ENCODE peak calls at places on chromosomes 13 and 19, in six cellular contexts. One of them, this sample, is unnamed.

GRCh38 chr13:26855071-26855470 is 94.5 kb upstream of the GPR12 start:
- DNase-seq in heart left ventricle: no peak
- DNase-seq in breast epithelium: no peak
- DNase-seq in body of pancreas: no peak
- DNase-seq in HCT116: no peak
- DNase-seq in uterus: no peak
- DNase-seq in this sample: no peak

GRCh38 chr19:34767967-34768366 is 5.0 kb downstream of the ZNF599 start:
- DNase-seq in HCT116: no peak
- DNase-seq in heart left ventricle: no peak
- DNase-seq in uterus: no peak
- DNase-seq in body of pancreas: no peak
- DNase-seq in breast epithelium: no peak
- DNase-seq in this sample: no peak

GRCh38 chr19:2312819-2313501 is 5.0 kb upstream of the LINGO3 start:
- DNase-seq in uterus: no peak
- DNase-seq in body of pancreas: no peak
- DNase-seq in heart left ventricle: no peak
- DNase-seq in HCT116: no peak
- DNase-seq in breast epithelium: no peak
- DNase-seq in this sample: no peak

GRCh38 chr13:24130134-24130792 is 30.3 kb upstream of the SPATA13 start:
- DNase-seq in breast epithelium: no peak
- DNase-seq in uterus: no peak
- DNase-seq in HCT116: no peak
- DNase-seq in body of pancreas: no peak
- DNase-seq in heart left ventricle: no peak
- DNase-seq in this sample: no peak

GRCh38 chr19:50167314-50167721 is 4.2 kb upstream of the IZUMO2 start:
- DNase-seq in breast epithelium: no peak
- DNase-seq in body of pancreas: peak; percentile 70
- DNase-seq in uterus: no peak
- DNase-seq in HCT116: no peak
- DNase-seq in heart left ventricle: no peak
- DNase-seq in this sample: no peak

GRCh38 chr19:17725422-17726078 is 6.3 kb downstream of the MAP1S start:
- DNase-seq in body of pancreas: no peak
- DNase-seq in breast epithelium: no peak
- DNase-seq in uterus: no peak
- DNase-seq in heart left ventricle: no peak
- DNase-seq in HCT116: no peak
- DNase-seq in this sample: no peak

GRCh38 chr19:42325896-42326771 is 699 bp downstream of the MEGF8 start:
- DNase-seq in heart left ventricle: peak; percentile 45
- DNase-seq in HCT116: no peak
- DNase-seq in body of pancreas: no peak
- DNase-seq in uterus: no peak
- DNase-seq in breast epithelium: no peak
- DNase-seq in this sample: no peak

GRCh38 chr19:33302974-33303790 is 848 bp upstream of the CEBPA start:
- DNase-seq in uterus: peak; percentile 50
- DNase-seq in heart left ventricle: peak; percentile 58
- DNase-seq in HCT116: no peak
- DNase-seq in breast epithelium: peak; percentile 64
- DNase-seq in body of pancreas: peak; percentile 72
- DNase-seq in this sample: peak; percentile 53

GRCh38 chr13:92307752-92308151 is 909.3 kb downstream of the GPC5 start:
- DNase-seq in HCT116: no peak
- DNase-seq in uterus: no peak
- DNase-seq in body of pancreas: no peak
- DNase-seq in breast epithelium: no peak
- DNase-seq in heart left ventricle: no peak
- DNase-seq in this sample: no peak

GRCh38 chr19:56477429-56478338 is 539 bp upstream of the ZNF667 start:
- DNase-seq in body of pancreas: peak; percentile 82
- DNase-seq in heart left ventricle: peak; percentile 96
- DNase-seq in breast epithelium: peak; percentile 89
- DNase-seq in HCT116: no peak
- DNase-seq in uterus: peak; percentile 89
- DNase-seq in this sample: peak; percentile 92

GRCh38 chr13:63609574-63609973 is 2193.9 kb upstream of the PCDH20 start:
- DNase-seq in heart left ventricle: no peak
- DNase-seq in HCT116: no peak
- DNase-seq in uterus: no peak
- DNase-seq in body of pancreas: no peak
- DNase-seq in breast epithelium: no peak
- DNase-seq in this sample: no peak

GRCh38 chr13:62910541-62910940 is 1494.9 kb upstream of the PCDH20 start:
- DNase-seq in body of pancreas: no peak
- DNase-seq in uterus: no peak
- DNase-seq in breast epithelium: no peak
- DNase-seq in heart left ventricle: no peak
- DNase-seq in HCT116: no peak
- DNase-seq in this sample: no peak

GRCh38 chr13:31908696-31909386 is 122.7 kb upstream of the FRY start:
- DNase-seq in uterus: no peak
- DNase-seq in HCT116: no peak
- DNase-seq in heart left ventricle: no peak
- DNase-seq in breast epithelium: no peak
- DNase-seq in body of pancreas: no peak
- DNase-seq in this sample: no peak

GRCh38 chr19:47284324-47284899 is 9.7 kb downstream of the INAFM1 start:
- DNase-seq in uterus: peak; percentile 33
- DNase-seq in HCT116: no peak
- DNase-seq in breast epithelium: no peak
- DNase-seq in body of pancreas: peak; percentile 25
- DNase-seq in heart left ventricle: no peak
- DNase-seq in this sample: peak; percentile 48

GRCh38 chr13:98233127-98233526 is 56.1 kb upstream of the RNF113B start:
- DNase-seq in body of pancreas: no peak
- DNase-seq in HCT116: no peak
- DNase-seq in uterus: no peak
- DNase-seq in heart left ventricle: no peak
- DNase-seq in breast epithelium: no peak
- DNase-seq in this sample: no peak
- TF ChIP-seq POLR2A in body of pancreas: no peak
- TF ChIP-seq POLR2A in HCT116: no peak
- TF ChIP-seq POLR2A in uterus: no peak
- TF ChIP-seq POLR2A in heart left ventricle: no peak
- TF ChIP-seq POLR2A in breast epithelium: no peak
- TF ChIP-seq POLR2A in this sample: no peak

DNA sequence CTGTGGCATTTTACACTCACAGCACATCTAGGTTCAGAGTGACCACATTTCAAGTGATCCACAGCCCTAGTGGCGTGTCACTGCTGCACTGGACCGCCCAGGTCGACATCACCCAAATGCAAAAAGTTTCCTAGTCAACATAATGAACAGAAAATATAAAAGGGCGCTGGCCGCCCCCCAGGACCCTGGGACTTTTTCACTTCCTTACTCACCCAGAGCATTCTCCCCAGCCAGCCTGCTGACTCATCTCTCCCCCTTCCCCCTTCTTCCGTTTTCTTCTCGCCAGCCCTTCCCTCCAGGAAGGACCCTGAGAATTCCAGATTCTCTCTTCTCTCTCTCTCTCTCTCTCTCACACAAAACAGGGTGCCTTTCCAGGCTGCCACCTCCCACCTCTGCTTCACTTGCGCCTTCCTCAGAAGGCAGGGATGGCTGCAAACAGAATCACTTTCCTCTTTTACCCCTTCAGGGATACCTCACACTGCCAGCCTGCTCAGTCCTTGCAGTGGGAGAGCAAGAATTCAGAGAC is 21.0 kb upstream of the GRWD1 start:
- DNase-seq in breast epithelium: no peak
- DNase-seq in uterus: no peak
- DNase-seq in HCT116: no peak
- DNase-seq in body of pancreas: peak; percentile 8
- DNase-seq in heart left ventricle: no peak
- DNase-seq in this sample: no peak
- H3K27ac ChIP-seq in breast epithelium: no peak overlapping the region
- H3K27ac ChIP-seq in uterus: no peak overlapping the region
- H3K27ac ChIP-seq in HCT116: peak overlapping the region; percentile 59
- H3K27ac ChIP-seq in body of pancreas: no peak overlapping the region
- H3K27ac ChIP-seq in heart left ventricle: no peak overlapping the region
- H3K27ac ChIP-seq in this sample: no peak overlapping the region

DNA sequence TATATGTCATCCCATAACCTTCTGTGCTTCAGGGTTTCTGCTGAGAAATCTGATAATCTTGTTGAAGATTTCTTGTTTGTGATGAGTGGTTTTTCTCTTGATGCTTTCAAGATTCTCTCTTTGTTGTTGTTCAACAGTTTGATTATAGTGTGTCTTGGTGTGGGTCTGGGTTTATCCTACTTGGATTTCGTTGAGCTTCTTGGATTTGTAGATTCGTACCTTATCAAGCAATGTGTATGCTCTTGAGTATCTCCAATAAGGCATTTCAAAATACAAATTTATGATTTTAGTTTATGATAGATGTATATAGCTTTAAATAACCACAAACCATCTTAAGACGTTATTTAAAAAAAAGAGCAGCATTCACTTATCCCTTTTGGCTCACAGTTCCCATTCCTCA is 57.5 kb downstream of the URI1 start:
- DNase-seq in HCT116: no peak
- DNase-seq in uterus: no peak
- DNase-seq in body of pancreas: no peak
- DNase-seq in breast epithelium: no peak
- DNase-seq in heart left ventricle: no peak
- DNase-seq in this sample: no peak
- H3K9me3 ChIP-seq in HCT116: peaks cover 3% of the 10 kb centered on the region
- H3K9me3 ChIP-seq in uterus: peaks cover 5% of the 10 kb centered on the region
- H3K9me3 ChIP-seq in body of pancreas: no peaks in the 10 kb centered on the region
- H3K9me3 ChIP-seq in breast epithelium: peaks cover 6% of the 10 kb centered on the region
- H3K9me3 ChIP-seq in heart left ventricle: peaks cover 40% of the 10 kb centered on the region
- H3K9me3 ChIP-seq in this sample: no peaks in the 10 kb centered on the region

DNA sequence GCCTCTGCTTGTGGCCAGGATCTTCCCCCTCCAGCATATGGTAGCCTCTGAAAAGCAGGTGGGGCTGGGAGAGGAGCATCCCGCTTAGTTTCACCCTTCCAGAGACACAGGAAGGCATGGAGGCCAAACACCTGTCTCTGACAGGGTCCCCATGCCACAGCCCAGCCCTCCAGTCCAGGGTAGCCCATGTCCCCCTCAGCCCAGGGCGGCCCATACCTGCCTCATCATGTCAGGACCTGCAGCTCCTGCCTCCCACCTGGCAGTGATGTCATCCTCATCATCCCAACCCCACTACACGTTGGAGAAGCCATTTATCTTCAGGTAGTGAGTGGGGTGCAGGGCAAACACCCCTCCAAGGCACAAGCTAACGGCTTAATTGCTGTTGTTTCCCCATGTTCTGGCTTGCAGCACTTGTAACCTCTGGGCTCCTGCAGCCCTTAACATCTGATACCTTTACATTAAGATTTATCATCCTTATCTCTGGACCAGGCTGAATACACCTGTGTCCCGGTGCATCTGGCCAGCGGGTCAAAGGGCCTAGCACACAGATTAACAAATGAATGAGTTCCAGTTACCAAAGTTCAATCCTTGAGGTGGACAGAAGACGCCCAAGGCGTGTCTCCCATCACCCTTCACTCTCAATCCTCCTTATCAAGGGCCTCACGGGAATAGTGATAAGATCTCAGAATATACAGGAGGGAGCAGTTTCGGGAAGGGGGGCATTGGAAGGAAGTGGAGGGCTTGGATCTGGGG is 22.2 kb downstream of the ZNF175 start:
- DNase-seq in breast epithelium: no peak
- DNase-seq in uterus: no peak
- DNase-seq in heart left ventricle: no peak
- DNase-seq in body of pancreas: no peak
- DNase-seq in HCT116: no peak
- DNase-seq in this sample: no peak
- TF ChIP-seq POLR2A in breast epithelium: no peak
- TF ChIP-seq POLR2A in uterus: no peak
- TF ChIP-seq POLR2A in heart left ventricle: no peak
- TF ChIP-seq POLR2A in body of pancreas: no peak
- TF ChIP-seq POLR2A in HCT116: no peak
- TF ChIP-seq POLR2A in this sample: no peak

This sample was measured in prostate gland.